ENCODE peak calls at places on chromosomes 16 and 17, in five cellular contexts. D, A, N, G and Q are unnamed samples. For H3K4me1, the result is how much of the 10 kb centered on the place peaks cover.

GRCh38 chr16:83935858-83936255 is 17.2 kb upstream of the OSGIN1 start:
- DNase-seq in D (no peak), A (no peak), N (no peak), G (no peak), Q (no peak)

GRCh38 chr16:89572042-89572441 is 3.5 kb upstream of the CPNE7 start:
- DNase-seq in D (no peak), A (no peak), N (no peak), G (no peak), Q (no peak)

GRCh38 chr16:84247844-84248243 is 8.0 kb upstream of the KCNG4 start:
- DNase-seq in D (no peak), A (no peak), N (no peak), G (no peak), Q (no peak)

GRCh38 chr16:64964126-64964540 is 157.7 kb downstream of the CDH11 start:
- DNase-seq in D (no peak), A (no peak), N (no peak), G (no peak), Q (no peak)

GRCh38 chr16:81697321-81697885 is 81.7 kb upstream of the PLCG2 start:
- DNase-seq in D (no peak), A (peak), N (no peak), G (peak), Q (peak)

GRCh38 chr17:31134526-31134925 is 39.7 kb downstream of the NF1 start:
- DNase-seq in D (no peak), A (no peak), N (no peak), G (no peak), Q (no peak)

GRCh38 chr17:67376509-67376891 is 581 bp upstream of the PITPNC1 start:
- DNase-seq in D (peak), A (peak), N (no peak), G (no peak), Q (no peak)

GRCh38 chr17:81519284-81520020 is 6.9 kb upstream of the ACTG1 start:
- DNase-seq in D (no peak), A (peak), N (no peak), G (peak), Q (peak)

GRCh38 chr17:74752822-74753401 is 4.5 kb downstream of the NHERF1 start:
- DNase-seq in D (no peak), A (no peak), N (no peak), G (no peak), Q (no peak)

GRCh38 chr16:89257757-89258465 is 40.4 kb downstream of the ZNF778 start:
- DNase-seq in D (no peak), A (no peak), N (no peak), G (no peak), Q (no peak)

GRCh38 chr16:63614421-63614820 is 1507.4 kb downstream of the CDH11 start:
- DNase-seq in D (no peak), A (no peak), N (no peak), G (no peak), Q (no peak)

GRCh38 chr17:39063681-39064069 is 87.8 kb downstream of the PLXDC1 start:
- DNase-seq in D (no peak), A (no peak), N (no peak), G (no peak), Q (no peak)

GRCh38 chr17:5418858-5419355 is 555 bp downstream of the NUP88 start:
- DNase-seq in D (no peak), A (peak), N (no peak), G (no peak), Q (peak)

GRCh38 chr16:11683140-11683539 is 14.9 kb downstream of the SNN start:
- DNase-seq in D (no peak), A (no peak), N (no peak), G (no peak), Q (no peak)

GRCh38 chr17:78588258-78589030 is 11.2 kb upstream of the DNAH17 start:
- DNase-seq in D (no peak), A (no peak), N (no peak), G (no peak), Q (no peak)

GRCh38 chr16:65754799-65755691 is 611.4 kb upstream of the CDH5 start:
- DNase-seq in D (no peak), A (no peak), N (peak), G (no peak), Q (no peak)

GRCh38 chr17:64502809-64503208 is 3.3 kb downstream of the DDX5 start:
- DNase-seq in D (no peak), A (no peak), N (no peak), G (no peak), Q (no peak)

GRCh38 chr16:60684002-60684401 is 1352.2 kb downstream of the CDH8 start:
- DNase-seq in D (no peak), A (no peak), N (no peak), G (no peak), Q (no peak)

GRCh38 chr17:6488008-6488539 is 43.8 kb downstream of the PIMREG start:
- DNase-seq in D (no peak), A (no peak), N (no peak), G (no peak), Q (no peak)

GRCh38 chr17:78990349-78991016 is 10.8 kb upstream of the LGALS3BP start:
- DNase-seq in D (no peak), A (no peak), N (no peak), G (no peak), Q (no peak)

GRCh38 chr16:71441348-71441781 is 489 bp downstream of the TLE7 start:
- DNase-seq in D (no peak), A (no peak), N (no peak), G (no peak), Q (peak)

GRCh38 chr17:45384800-45385262 is 47.8 kb downstream of the ARHGAP27 start:
- DNase-seq in D (no peak), A (no peak), N (no peak), G (no peak), Q (peak)

GRCh38 chr16:10906914-10907756 is 30.1 kb downstream of the CIITA start:
- DNase-seq in D (no peak), A (no peak), N (no peak), G (no peak), Q (peak)

GRCh38 chr17:5584383-5584951 is at the start of gene NLRP1:
- DNase-seq in D (peak), A (peak), N (peak), G (no peak), Q (peak)

GRCh38 chr17:18184143-18185007 is 747 bp downstream of the ALKBH5 start:
- DNase-seq in D (no peak), A (peak), N (peak), G (peak), Q (peak)

DNA sequence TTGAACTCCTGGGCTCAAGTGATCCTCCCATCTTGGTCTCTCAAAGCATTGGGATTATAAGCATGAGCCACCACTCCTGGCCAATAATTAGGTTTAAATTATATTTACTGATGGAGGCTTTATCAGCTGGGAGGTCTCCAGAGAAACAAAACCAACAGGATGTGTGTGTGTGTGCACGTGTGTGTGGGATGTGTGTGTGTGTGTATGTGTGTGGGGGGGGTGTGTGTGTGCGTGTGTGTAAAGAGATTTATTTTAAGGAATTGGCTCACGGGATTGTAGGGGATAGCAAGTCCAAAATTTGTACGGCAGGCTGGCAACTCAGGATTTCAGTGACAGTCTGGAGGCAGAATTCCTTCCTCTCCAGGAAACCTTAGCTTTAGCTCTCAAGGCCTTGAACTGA is 4.6 kb downstream of the MMP25 start:
- DNase-seq in D (no peak), A (no peak), N (no peak), G (no peak), Q (no peak)
- H3K4me1 ChIP-seq in D (under half), A (under half), N (under half), G (under half), Q (under half)

DNA sequence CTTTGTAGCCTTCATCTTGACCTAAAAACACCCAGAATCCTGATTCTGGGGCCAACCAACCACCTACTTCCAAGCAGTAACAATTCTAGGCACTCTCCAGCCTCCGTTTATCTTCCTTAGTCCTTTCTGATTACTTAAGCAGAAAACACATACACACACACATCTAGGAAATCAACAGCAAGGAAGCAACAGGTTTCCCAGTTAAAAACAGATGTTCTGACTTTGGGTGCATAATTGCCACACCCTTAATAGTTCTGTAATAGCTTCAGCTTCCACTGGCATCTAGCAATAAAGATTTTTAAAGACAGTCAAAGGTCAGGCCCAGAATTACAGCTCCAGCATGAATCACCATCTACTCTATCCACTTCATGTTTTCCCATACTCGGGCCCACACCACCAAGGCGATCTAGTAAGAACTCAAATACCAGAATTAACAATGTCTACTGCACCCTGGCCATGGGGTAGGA is 2.6 kb downstream of the ARHGAP17 start:
- DNase-seq in D (no peak), A (no peak), N (no peak), G (no peak), Q (no peak)
- H3K4me3 ChIP-seq in D (peak), A (peak), N (no peak), G (no peak), Q (no peak)

GRCh38 chr17:72387487-72387886 is 266.7 kb downstream of the SOX9 start:
- DNase-seq in D (no peak), A (no peak), N (no peak), G (no peak), Q (no peak)
- H3K4me1 ChIP-seq in D (under half), A (under half), N (under half), G (under half), Q (under half)

GRCh38 chr16:67326115-67326471 is 448 bp downstream of the KCTD19 start:
- DNase-seq in D (no peak), A (no peak), N (no peak), G (no peak), Q (no peak)
- H3K4me3 ChIP-seq in D (peak), A (peak), N (peak), G (peak), Q (peak)

GRCh38 chr16:48605518-48606110 is 4.4 kb downstream of the N4BP1 start:
- DNase-seq in D (peak), A (no peak), N (no peak), G (no peak), Q (no peak)

GRCh38 chr16:48608871-48609452 is 1.0 kb downstream of the N4BP1 start:
- DNase-seq in D (peak), A (peak), N (no peak), G (no peak), Q (no peak)

GRCh38 chr16:48609453-48610023 is 442 bp downstream of the N4BP1 start:
- DNase-seq in D (peak), A (peak), N (no peak), G (peak), Q (peak)

GRCh38 chr16:48608452-48608851 is 1.5 kb downstream of the N4BP1 start:
- DNase-seq in D (no peak), A (no peak), N (no peak), G (no peak), Q (no peak)

DNA sequence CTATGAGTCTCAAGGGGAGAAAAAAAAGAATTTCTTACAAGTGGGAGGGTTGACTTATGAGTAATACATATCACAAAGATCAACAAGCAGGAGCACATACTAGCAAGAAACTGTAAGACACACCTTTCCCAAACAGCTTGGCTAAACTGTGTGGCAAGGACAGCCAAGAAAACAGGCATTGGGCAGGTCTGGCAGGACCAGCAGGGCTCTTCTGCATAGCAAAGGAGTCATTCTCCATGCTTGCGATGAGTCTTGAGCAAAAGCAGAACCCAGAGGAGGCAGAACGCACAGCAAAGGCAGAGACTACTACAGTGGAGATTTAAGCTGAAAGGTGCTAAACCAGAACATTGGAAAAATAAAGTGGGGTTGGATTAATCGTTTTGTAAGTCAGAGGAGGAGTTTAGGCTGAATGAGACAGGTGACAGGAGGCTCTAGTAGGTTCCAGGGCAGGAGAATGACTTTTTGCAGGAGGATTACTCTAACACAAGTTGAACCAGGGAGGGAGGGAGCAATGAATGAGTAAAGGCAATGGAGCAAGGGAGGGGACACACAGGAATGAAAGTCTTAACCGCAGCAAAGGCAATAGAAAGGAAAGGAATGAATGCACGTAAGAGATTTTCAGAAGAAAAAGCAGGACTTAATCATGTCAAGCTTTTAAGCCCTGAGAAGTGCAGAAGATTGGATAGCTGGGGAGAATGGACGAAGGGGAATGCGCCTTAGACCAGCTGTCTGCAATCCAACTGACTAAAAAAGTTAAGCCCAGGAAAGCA is 2.7 kb downstream of the N4BP1 start:
- DNase-seq in D (peak), A (peak), N (no peak), G (peak), Q (no peak)
- H3K4me1 ChIP-seq in D (half or more), A (half or more), N (under half), G (half or more), Q (under half)

GRCh38 chr17:8141741-8142140 is 10.5 kb downstream of the PER1 start:
- DNase-seq in D (no peak), A (no peak), N (peak), G (no peak), Q (no peak)

GRCh38 chr17:8140058-8140412 is 12.2 kb downstream of the PER1 start:
- DNase-seq in D (no peak), A (no peak), N (peak), G (no peak), Q (no peak)

GRCh38 chr17:8142158-8142886 is 9.9 kb downstream of the PER1 start:
- DNase-seq in D (no peak), A (no peak), N (peak), G (no peak), Q (no peak)

GRCh38 chr17:8140413-8141029 is 11.7 kb downstream of the PER1 start:
- DNase-seq in D (no peak), A (no peak), N (peak), G (no peak), Q (no peak)

DNA sequence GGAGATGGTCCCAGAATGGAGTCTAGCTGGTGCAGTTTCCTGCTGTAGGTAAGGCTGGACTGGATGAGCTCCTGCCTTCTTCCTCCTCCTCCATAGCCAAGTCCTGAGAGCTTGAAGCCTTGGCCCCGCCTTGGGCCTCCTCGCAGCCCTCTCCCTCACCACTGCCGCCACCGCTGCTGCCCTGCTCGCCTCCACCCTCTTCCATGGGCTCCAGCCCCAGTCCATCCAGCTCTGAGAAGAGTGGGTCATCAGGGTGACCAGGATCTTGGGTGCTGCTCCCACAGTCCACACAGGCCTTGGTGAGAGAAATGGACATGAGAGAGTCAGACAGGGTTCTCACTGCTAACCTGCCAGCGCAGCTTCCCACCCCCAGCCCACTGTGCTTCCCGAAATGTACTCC is 11.2 kb downstream of the PER1 start:
- DNase-seq in D (no peak), A (no peak), N (peak), G (no peak), Q (no peak)
- H3K4me3 ChIP-seq in D (no peak), A (no peak), N (no peak), G (no peak), Q (no peak)

GRCh38 chr17:50950002-50950877 is 84.1 kb upstream of the TOB1 start:
- DNase-seq in D (no peak), A (peak), N (peak), G (peak), Q (peak)
- H3K4me1 ChIP-seq in D (half or more), A (half or more), N (under half), G (under half), Q (under half)

DNA sequence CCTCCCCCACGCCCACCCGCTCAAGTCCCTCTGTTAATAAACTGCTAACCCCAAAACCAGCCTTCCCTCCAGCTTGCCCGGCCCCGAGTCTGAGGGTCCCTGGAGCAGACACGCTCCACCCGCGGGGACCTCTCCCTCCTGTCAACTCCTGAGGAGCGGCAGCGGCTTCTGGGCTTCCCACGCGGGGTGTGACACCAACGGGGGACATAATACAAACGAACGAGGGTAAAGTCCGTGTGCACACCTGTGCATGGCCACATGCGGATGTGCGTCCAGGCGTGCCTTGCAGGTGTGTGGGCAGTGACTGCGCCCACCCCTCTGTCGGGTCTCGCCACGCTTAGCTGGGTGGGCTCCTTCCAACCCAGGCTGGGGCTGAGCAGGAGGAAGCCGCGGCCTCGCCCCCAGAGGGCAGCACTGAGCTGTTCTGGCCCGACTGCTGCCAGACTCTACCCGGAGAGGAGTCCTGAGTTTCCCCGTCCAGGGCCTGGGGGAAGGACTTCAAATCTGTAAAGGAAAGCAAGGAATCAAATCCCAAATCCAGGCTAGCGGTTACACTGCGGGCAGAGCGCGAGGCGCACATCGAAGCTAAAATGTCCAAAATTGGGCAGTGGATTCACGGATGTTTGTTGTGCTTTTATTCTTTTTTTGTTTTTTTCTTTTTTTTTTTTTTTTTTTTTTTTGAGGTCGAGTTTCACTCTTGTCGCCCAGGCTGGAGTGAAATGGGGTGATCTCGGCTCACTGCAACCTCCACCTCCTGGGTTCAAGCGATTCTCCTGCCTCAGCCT is 24.2 kb upstream of the KRT17 start:
- DNase-seq in D (no peak), A (peak), N (peak), G (peak), Q (peak)
- H3K4me3 ChIP-seq in D (peak), A (peak), N (peak), G (peak), Q (peak)

DNA sequence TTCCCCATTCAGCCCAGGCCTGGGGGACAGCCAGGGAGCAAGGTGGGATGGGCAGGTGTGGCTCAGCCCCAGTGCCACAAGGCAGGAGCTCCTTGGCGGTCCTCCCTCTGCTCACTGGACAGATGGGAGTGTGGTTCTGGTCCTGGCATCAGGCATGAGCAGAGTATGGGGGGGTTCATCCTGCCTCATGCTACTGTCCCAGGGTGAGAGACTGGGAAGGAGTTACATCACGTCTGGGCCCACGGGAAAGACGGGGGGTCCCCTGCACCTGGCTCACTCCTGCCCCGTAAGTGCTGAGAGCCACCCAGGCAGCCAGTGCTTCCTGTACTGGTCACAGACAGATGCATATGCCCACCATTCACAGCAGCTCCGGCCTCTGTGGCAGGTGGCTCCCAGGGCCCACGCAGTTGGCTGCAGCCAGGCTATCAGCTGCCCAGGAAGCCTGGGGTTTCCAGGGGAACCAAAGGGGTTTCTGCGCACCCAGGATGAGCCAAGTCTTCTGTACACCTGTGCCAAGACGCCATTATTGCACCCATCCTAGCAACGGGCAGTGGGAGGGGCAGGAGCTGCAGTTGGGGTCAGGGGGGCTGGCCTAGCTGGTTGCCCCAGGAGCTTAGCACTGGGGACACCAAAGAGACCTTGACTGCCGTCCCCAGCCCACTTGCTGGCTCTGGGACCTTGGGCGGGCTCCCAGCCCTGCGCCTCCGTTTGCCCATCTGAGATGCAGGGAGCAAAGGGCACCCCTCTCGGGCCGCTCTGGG is 1.9 kb downstream of the BAIAP3 start:
- DNase-seq in D (no peak), A (no peak), N (no peak), G (no peak), Q (no peak)
- H3K4me1 ChIP-seq in D (under half), A (under half), N (under half), G (under half), Q (under half)